ENCODE peak calls at places on chromosomes 6 and 20, in four cellular contexts. N is transverse colon, A is IMR-90, M is mucosa of descending colon. J is an unnamed sample. For H3K36me3 and H3K9me3, the result is how much of the 10 kb centered on the place peaks cover.

GRCh38 chr6:86609549-86610388 is 327.6 kb upstream of the HTR1E start:
- DNase-seq in N (no peak), M (no peak), A (no peak), J (no peak)

GRCh38 chr6:17212541-17213371 is 68.4 kb upstream of the RBM24 start:
- DNase-seq in M (no peak), A (no peak), N (no peak), J (peak)

GRCh38 chr6:17115251-17116089 is 13.6 kb downstream of the STMND1 start:
- DNase-seq in A (peak), N (no peak), M (no peak), J (peak)

GRCh38 chr20:39547546-39548410 is 585.6 kb downstream of the DHX35 start:
- DNase-seq in N (no peak), M (no peak), A (no peak), J (no peak)

GRCh38 chr20:24640686-24641085 is 171.3 kb downstream of the SYNDIG1 start:
- DNase-seq in M (no peak), N (no peak), A (no peak), J (no peak)

GRCh38 chr6:151071295-151071694 is 168.5 kb upstream of the AKAP12 start:
- DNase-seq in N (no peak), M (no peak), A (peak), J (peak)

GRCh38 chr6:111573892-111574800 is 31.5 kb downstream of the TRAF3IP2 start:
- DNase-seq in N (no peak), A (peak), M (no peak), J (peak)

GRCh38 chr20:2123720-2124119 is 22.1 kb downstream of the STK35 start:
- DNase-seq in M (no peak), A (no peak), N (no peak), J (no peak)

GRCh38 chr20:62723351-62723750 is 14.7 kb downstream of the NTSR1 start:
- DNase-seq in A (peak), M (peak), N (peak), J (peak)

GRCh38 chr20:58308680-58309527 is 611 bp upstream of the RAB22A start:
- DNase-seq in M (peak), N (peak), A (peak), J (peak)

GRCh38 chr6:168129292-168130167 is 50.5 kb upstream of the FRMD1 start:
- DNase-seq in N (no peak), M (no peak), A (no peak), J (no peak)

GRCh38 chr6:17032595-17033591 is 69.0 kb upstream of the STMND1 start:
- DNase-seq in N (peak), A (peak), M (no peak), J (peak)

GRCh38 chr6:40996591-40997247 is 42.3 kb downstream of the UNC5CL start:
- DNase-seq in N (peak), A (peak), M (no peak), J (no peak)

GRCh38 chr6:4466260-4466659 is 309.9 kb upstream of the CDYL start:
- DNase-seq in A (peak), N (peak), M (no peak), J (peak)

DNA sequence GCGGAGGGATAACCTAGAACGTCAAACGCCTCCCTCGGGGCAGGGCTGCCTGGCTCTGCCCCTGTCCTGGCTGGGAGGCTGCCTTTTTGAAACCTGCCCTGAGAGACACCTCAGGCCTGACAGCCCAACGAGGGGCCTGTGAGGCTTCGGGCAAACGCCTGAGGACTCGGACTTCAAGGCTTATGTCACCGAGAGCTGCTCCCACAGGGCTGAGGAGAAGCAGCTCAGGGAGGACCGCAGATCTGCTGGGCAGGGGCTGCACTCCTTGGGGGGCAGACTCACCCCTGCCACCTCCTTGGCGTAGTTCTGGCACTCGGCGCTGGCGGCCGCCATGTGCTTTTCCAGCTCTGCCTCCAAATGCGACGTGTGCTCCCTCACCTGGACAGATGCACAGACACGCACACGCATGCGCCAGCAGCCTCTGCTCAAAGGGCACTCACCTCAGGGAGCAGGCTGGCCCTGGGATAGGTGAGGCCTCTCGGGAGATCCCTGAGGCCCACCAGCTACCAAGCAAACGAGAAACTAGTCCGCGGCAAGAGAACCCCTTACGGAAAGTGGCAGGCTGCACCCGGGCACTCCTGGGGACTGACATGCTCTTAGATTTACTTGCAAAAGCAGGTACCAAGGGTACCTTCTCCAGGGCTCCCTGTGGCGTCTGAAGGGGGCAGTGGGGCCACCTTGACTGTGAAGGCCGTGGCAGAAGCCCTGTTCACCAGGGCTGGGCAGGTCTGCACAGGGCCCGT is 49.6 kb downstream of the DSTN start:
- DNase-seq in M (no peak), N (peak), A (no peak), J (no peak)
- H3K36me3 ChIP-seq in M (under half), N (under half), A (half or more), J (under half)

DNA sequence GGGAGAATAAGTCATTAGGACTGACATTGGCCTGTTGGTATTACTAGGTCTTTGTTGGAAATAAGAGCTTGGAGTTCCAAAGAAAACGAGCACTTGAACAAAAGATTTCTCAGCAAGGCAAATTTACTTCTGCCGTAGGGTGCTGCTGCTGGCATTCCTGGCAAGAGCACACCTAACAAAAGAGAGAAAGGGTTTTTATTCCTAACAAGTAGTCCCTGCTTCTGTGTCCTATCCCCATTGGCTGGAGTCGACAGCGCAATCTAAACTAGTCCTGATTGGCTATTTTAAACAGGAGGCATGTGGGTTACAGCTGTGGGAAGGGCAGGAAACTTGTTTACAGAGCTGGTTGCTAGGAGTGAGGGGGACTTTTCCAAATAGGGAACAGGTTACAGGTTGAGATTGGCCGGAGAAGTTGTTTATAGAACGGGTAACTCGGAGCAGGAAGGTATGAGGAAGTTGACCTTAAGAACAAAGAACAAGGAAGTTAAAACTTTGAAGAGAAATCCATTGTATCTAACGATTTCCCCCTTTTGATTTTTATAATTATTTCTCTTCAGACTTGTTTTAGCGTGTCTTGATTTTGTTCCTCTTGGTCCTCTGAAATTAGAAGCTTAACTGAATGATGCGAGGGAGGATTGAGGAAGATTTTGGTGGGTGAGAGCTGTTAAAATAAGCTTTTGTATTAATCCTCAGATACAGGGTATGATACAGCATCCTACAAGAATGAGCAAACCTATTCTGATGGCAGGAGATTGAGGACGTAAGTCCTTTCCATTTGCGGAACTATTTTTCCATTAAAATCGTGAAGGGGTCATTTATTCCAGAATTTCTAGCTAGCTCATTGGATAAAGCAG is 3.4 kb upstream of the ZNFX1 start:
- DNase-seq in M (no peak), N (no peak), A (no peak), J (peak)
- H3K9me3 ChIP-seq in M (half or more), N (under half), A (under half), J (under half)

GRCh38 chr6:53031281-53031680 is 33.9 kb upstream of the FBXO9 start:
- DNase-seq in A (no peak), N (no peak), M (no peak), J (no peak)

GRCh38 chr6:53035549-53036213 is 29.5 kb upstream of the FBXO9 start:
- DNase-seq in M (no peak), N (no peak), A (peak), J (no peak)

GRCh38 chr6:53029761-53030160 is 34.7 kb upstream of the GSTA4 start:
- DNase-seq in M (no peak), A (no peak), N (no peak), J (no peak)

GRCh38 chr6:53032853-53033252 is 32.4 kb upstream of the FBXO9 start:
- DNase-seq in M (no peak), N (no peak), A (peak), J (no peak)

GRCh38 chr6:53033764-53034163 is 31.4 kb upstream of the FBXO9 start:
- DNase-seq in M (no peak), N (no peak), A (peak), J (peak)
- H3K36me3 ChIP-seq in M (under half), N (under half), A (under half), J (under half)

GRCh38 chr6:19231878-19232519 is 605.2 kb upstream of the ID4 start:
- DNase-seq in N (no peak), M (no peak), A (no peak), J (no peak)
- H3K9me3 ChIP-seq in N (under half), M (under half), A (under half), J (under half)

GRCh38 chr6:35892482-35892881 is 28.4 kb downstream of the SRPK1 start:
- DNase-seq in N (no peak), M (no peak), A (no peak), J (no peak)

GRCh38 chr6:35897036-35897435 is 23.9 kb downstream of the SRPK1 start:
- DNase-seq in A (no peak), N (no peak), M (no peak), J (no peak)

GRCh38 chr6:35896228-35896627 is 24.7 kb downstream of the SRPK1 start:
- DNase-seq in A (no peak), N (no peak), M (no peak), J (no peak)

GRCh38 chr6:35895560-35895959 is 25.3 kb downstream of the SRPK1 start:
- DNase-seq in M (no peak), N (no peak), A (peak), J (no peak)

DNA sequence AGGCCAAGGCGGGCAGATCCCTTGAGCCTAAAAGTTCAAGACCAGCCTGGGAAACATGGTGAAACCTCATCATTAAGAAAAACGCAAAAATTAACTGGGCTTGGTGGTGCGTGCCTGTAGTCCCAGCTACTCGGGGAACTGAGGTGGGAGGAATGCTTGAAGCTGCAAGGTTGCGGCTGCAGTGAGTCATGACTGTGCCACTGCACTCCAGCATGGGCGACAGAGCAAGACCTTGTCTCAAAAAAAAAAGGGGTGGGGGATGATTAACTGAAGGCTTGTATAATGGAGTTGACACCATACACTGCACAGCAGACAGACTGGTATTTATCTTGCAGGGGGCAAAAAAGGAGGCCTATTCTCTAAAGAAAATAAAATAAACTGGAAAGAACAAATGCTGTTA is 27.7 kb downstream of the SRPK1 start:
- DNase-seq in A (peak), M (no peak), N (no peak), J (no peak)
- H3K36me3 ChIP-seq in A (under half), M (under half), N (under half), J (under half)

GRCh38 chr6:33312361-33313104 is 1.3 kb downstream of the TAPBP start:
- DNase-seq in A (peak), M (peak), N (peak), J (peak)

GRCh38 chr6:33313709-33314514 is at the start of gene TAPBP:
- DNase-seq in M (peak), A (peak), N (peak), J (peak)

GRCh38 chr6:33314943-33315752 is 1.3 kb upstream of the TAPBP start:
- DNase-seq in A (no peak), M (peak), N (peak), J (no peak)

GRCh38 chr6:33314515-33314942 is 651 bp upstream of the TAPBP start:
- DNase-seq in A (peak), N (peak), M (peak), J (peak)

GRCh38 chr6:33313105-33313708 is 671 bp downstream of the TAPBP start:
- DNase-seq in M (peak), A (peak), N (peak), J (peak)
- H3K9me3 ChIP-seq in M (under half), A (under half), N (under half), J (under half)

J was measured in MG63.